ENCODE peak calls at places on chromosome 13, in five cellular contexts. One of them, this sample, is unnamed.

GRCh38 chr13:29160862-29161261 is 340.7 kb downstream of the MTUS2 start:
- DNase-seq in GM04504: no peak
- DNase-seq in fibroblast of pulmonary artery: no peak
- DNase-seq in HuH-7.5: no peak
- DNase-seq in Kasumi-1: no peak
- DNase-seq in this sample: no peak

GRCh38 chr13:18235172-18235571 is 946.5 kb downstream of the TUBA3C start:
- DNase-seq in Kasumi-1: no peak
- DNase-seq in fibroblast of pulmonary artery: no peak
- DNase-seq in HuH-7.5: no peak
- DNase-seq in GM04504: no peak
- DNase-seq in this sample: no peak

GRCh38 chr13:40589285-40590109 is 76.9 kb downstream of the FOXO1 start:
- DNase-seq in Kasumi-1: peak
- DNase-seq in GM04504: peak
- DNase-seq in HuH-7.5: no peak
- DNase-seq in fibroblast of pulmonary artery: peak
- DNase-seq in this sample: no peak

GRCh38 chr13:52164989-52165388 is 5.6 kb upstream of the NEK3 start:
- DNase-seq in Kasumi-1: no peak
- DNase-seq in fibroblast of pulmonary artery: no peak
- DNase-seq in GM04504: no peak
- DNase-seq in HuH-7.5: no peak
- DNase-seq in this sample: no peak

GRCh38 chr13:69300131-69300530 is 807.5 kb upstream of the ATXN8OS start:
- DNase-seq in fibroblast of pulmonary artery: no peak
- DNase-seq in HuH-7.5: no peak
- DNase-seq in Kasumi-1: no peak
- DNase-seq in GM04504: no peak
- DNase-seq in this sample: no peak

GRCh38 chr13:99386911-99387788 is 80.0 kb upstream of the GPR183 start:
- DNase-seq in fibroblast of pulmonary artery: peak
- DNase-seq in HuH-7.5: no peak
- DNase-seq in GM04504: no peak
- DNase-seq in Kasumi-1: peak
- DNase-seq in this sample: no peak

GRCh38 chr13:30191491-30192100 is 115.8 kb downstream of the KATNAL1 start:
- DNase-seq in HuH-7.5: no peak
- DNase-seq in Kasumi-1: no peak
- DNase-seq in fibroblast of pulmonary artery: no peak
- DNase-seq in GM04504: peak
- DNase-seq in this sample: no peak

GRCh38 chr13:80448725-80449124 is 107.8 kb upstream of the SPRY2 start:
- DNase-seq in GM04504: no peak
- DNase-seq in Kasumi-1: no peak
- DNase-seq in fibroblast of pulmonary artery: no peak
- DNase-seq in HuH-7.5: no peak
- DNase-seq in this sample: no peak

GRCh38 chr13:30466358-30466714 is 600 bp upstream of the HMGB1 start:
- DNase-seq in GM04504: no peak
- DNase-seq in Kasumi-1: no peak
- DNase-seq in HuH-7.5: no peak
- DNase-seq in fibroblast of pulmonary artery: no peak
- DNase-seq in this sample: no peak

GRCh38 chr13:40672310-40673060 is 6.0 kb upstream of the FOXO1 start:
- DNase-seq in Kasumi-1: no peak
- DNase-seq in fibroblast of pulmonary artery: peak
- DNase-seq in GM04504: peak
- DNase-seq in HuH-7.5: peak
- DNase-seq in this sample: no peak

GRCh38 chr13:44417876-44418275 is 44.3 kb downstream of the SERP2 start:
- DNase-seq in HuH-7.5: no peak
- DNase-seq in Kasumi-1: no peak
- DNase-seq in GM04504: no peak
- DNase-seq in fibroblast of pulmonary artery: no peak
- DNase-seq in this sample: no peak

GRCh38 chr13:55214851-55215345 is 1925.8 kb upstream of the PRR20A start:
- DNase-seq in HuH-7.5: no peak
- DNase-seq in GM04504: no peak
- DNase-seq in fibroblast of pulmonary artery: no peak
- DNase-seq in Kasumi-1: no peak
- DNase-seq in this sample: no peak

GRCh38 chr13:48783181-48783630 is 129.5 kb downstream of the CYSLTR2 start:
- DNase-seq in GM04504: peak
- DNase-seq in HuH-7.5: peak
- DNase-seq in fibroblast of pulmonary artery: peak
- DNase-seq in Kasumi-1: peak
- DNase-seq in this sample: no peak

GRCh38 chr13:111484129-111484925 is 163.9 kb downstream of the TEX29 start:
- DNase-seq in GM04504: no peak
- DNase-seq in fibroblast of pulmonary artery: no peak
- DNase-seq in HuH-7.5: no peak
- DNase-seq in Kasumi-1: no peak
- DNase-seq in this sample: no peak

GRCh38 chr13:57470491-57470890 is 161.1 kb upstream of the PCDH17 start:
- DNase-seq in fibroblast of pulmonary artery: no peak
- DNase-seq in Kasumi-1: no peak
- DNase-seq in GM04504: no peak
- DNase-seq in HuH-7.5: no peak
- DNase-seq in this sample: no peak

GRCh38 chr13:52665325-52665724 is 12.7 kb downstream of the SUGT1 start:
- DNase-seq in HuH-7.5: no peak
- DNase-seq in Kasumi-1: peak
- DNase-seq in GM04504: peak
- DNase-seq in fibroblast of pulmonary artery: peak
- DNase-seq in this sample: no peak

GRCh38 chr13:98528663-98529064 is 48.2 kb downstream of the STK24 start:
- DNase-seq in fibroblast of pulmonary artery: no peak
- DNase-seq in Kasumi-1: no peak
- DNase-seq in HuH-7.5: no peak
- DNase-seq in GM04504: no peak
- DNase-seq in this sample: peak

GRCh38 chr13:99103536-99103935 is 97.1 kb upstream of the UBAC2 start:
- DNase-seq in Kasumi-1: no peak
- DNase-seq in HuH-7.5: no peak
- DNase-seq in GM04504: no peak
- DNase-seq in fibroblast of pulmonary artery: no peak
- DNase-seq in this sample: peak

GRCh38 chr13:38686635-38687245 is at the start of gene FREM2:
- DNase-seq in Kasumi-1: no peak
- DNase-seq in HuH-7.5: no peak
- DNase-seq in fibroblast of pulmonary artery: peak
- DNase-seq in GM04504: no peak
- DNase-seq in this sample: peak

GRCh38 chr13:105814219-105814901 is 721.1 kb downstream of the EFNB2 start:
- DNase-seq in GM04504: no peak
- DNase-seq in Kasumi-1: no peak
- DNase-seq in fibroblast of pulmonary artery: no peak
- DNase-seq in HuH-7.5: no peak
- DNase-seq in this sample: peak

GRCh38 chr13:50124536-50125305 is 109.5 kb downstream of the KCNRG start:
- DNase-seq in GM04504: peak
- DNase-seq in fibroblast of pulmonary artery: peak
- DNase-seq in HuH-7.5: peak
- DNase-seq in Kasumi-1: peak
- DNase-seq in this sample: peak

GRCh38 chr13:72463561-72463960 is 263.9 kb downstream of the MZT1 start:
- DNase-seq in Kasumi-1: no peak
- DNase-seq in fibroblast of pulmonary artery: peak
- DNase-seq in HuH-7.5: no peak
- DNase-seq in GM04504: no peak
- DNase-seq in this sample: peak

GRCh38 chr13:106034201-106034600 is 501.3 kb downstream of the EFNB2 start:
- DNase-seq in GM04504: no peak
- DNase-seq in fibroblast of pulmonary artery: peak
- DNase-seq in Kasumi-1: no peak
- DNase-seq in HuH-7.5: no peak
- DNase-seq in this sample: no peak

GRCh38 chr13:79492313-79492798 is 11.4 kb downstream of the NDFIP2 start:
- DNase-seq in fibroblast of pulmonary artery: no peak
- DNase-seq in Kasumi-1: no peak
- DNase-seq in GM04504: no peak
- DNase-seq in HuH-7.5: no peak
- DNase-seq in this sample: no peak

GRCh38 chr13:42525035-42525504 is 48.9 kb upstream of the TNFSF11 start:
- DNase-seq in Kasumi-1: no peak
- DNase-seq in GM04504: no peak
- DNase-seq in HuH-7.5: no peak
- DNase-seq in fibroblast of pulmonary artery: peak
- DNase-seq in this sample: no peak

GRCh38 chr13:19283836-19284235 is 102.2 kb upstream of the TUBA3C start:
- DNase-seq in Kasumi-1: no peak
- DNase-seq in HuH-7.5: no peak
- DNase-seq in fibroblast of pulmonary artery: no peak
- DNase-seq in GM04504: no peak
- DNase-seq in this sample: no peak

GRCh38 chr13:36778083-36778671 is 40.8 kb upstream of the RFXAP start:
- DNase-seq in HuH-7.5: no peak
- DNase-seq in fibroblast of pulmonary artery: peak
- DNase-seq in GM04504: no peak
- DNase-seq in Kasumi-1: no peak
- DNase-seq in this sample: peak

GRCh38 chr13:23560571-23561089 is 9.6 kb upstream of the TNFRSF19 start:
- DNase-seq in GM04504: no peak
- DNase-seq in fibroblast of pulmonary artery: no peak
- DNase-seq in HuH-7.5: no peak
- DNase-seq in Kasumi-1: no peak
- DNase-seq in this sample: no peak

GRCh38 chr13:75876371-75877050 is 240.4 kb downstream of the LMO7 start:
- DNase-seq in GM04504: peak
- DNase-seq in HuH-7.5: no peak
- DNase-seq in Kasumi-1: peak
- DNase-seq in fibroblast of pulmonary artery: peak
- DNase-seq in this sample: peak

GRCh38 chr13:99459101-99459500 is 42.2 kb upstream of the TM9SF2 start:
- DNase-seq in HuH-7.5: no peak
- DNase-seq in GM04504: no peak
- DNase-seq in fibroblast of pulmonary artery: no peak
- DNase-seq in Kasumi-1: no peak
- DNase-seq in this sample: no peak

GRCh38 chr13:40116008-40116407 is 460.5 kb downstream of the COG6 start:
- DNase-seq in fibroblast of pulmonary artery: peak
- DNase-seq in Kasumi-1: no peak
- DNase-seq in HuH-7.5: peak
- DNase-seq in GM04504: peak
- DNase-seq in this sample: peak